ENCODE peak calls at places on chromosomes 4 and X, in six cellular contexts. One of them, this sample, is unnamed.

GRCh38 chrX:29478336-29479069 is 736.9 kb upstream of the MAGEB2 start:
- DNase-seq in Peyer's patch: no peak
- DNase-seq in IMR-90: peak; percentile 26
- DNase-seq in body of pancreas: peak; percentile 19
- DNase-seq in esophagus squamous epithelium: no peak
- DNase-seq in GM12891: no peak
- DNase-seq in this sample: no peak

GRCh38 chrX:41108684-41109205 is 23.5 kb downstream of the USP9X start:
- DNase-seq in Peyer's patch: no peak
- DNase-seq in IMR-90: no peak
- DNase-seq in body of pancreas: no peak
- DNase-seq in esophagus squamous epithelium: no peak
- DNase-seq in GM12891: no peak
- DNase-seq in this sample: no peak

GRCh38 chr4:15336410-15337184 is 91.2 kb upstream of the C1QTNF7 start:
- DNase-seq in Peyer's patch: peak; percentile 50
- DNase-seq in IMR-90: peak; percentile 92
- DNase-seq in body of pancreas: no peak
- DNase-seq in esophagus squamous epithelium: no peak
- DNase-seq in GM12891: no peak
- DNase-seq in this sample: no peak

GRCh38 chrX:104482757-104483156 is 83.2 kb upstream of the IL1RAPL2 start:
- DNase-seq in Peyer's patch: no peak
- DNase-seq in IMR-90: no peak
- DNase-seq in body of pancreas: no peak
- DNase-seq in esophagus squamous epithelium: no peak
- DNase-seq in GM12891: no peak
- DNase-seq in this sample: no peak

GRCh38 chr4:20418865-20419451 is 167.3 kb downstream of the SLIT2 start:
- DNase-seq in Peyer's patch: no peak
- DNase-seq in IMR-90: peak; percentile 79
- DNase-seq in body of pancreas: no peak
- DNase-seq in esophagus squamous epithelium: no peak
- DNase-seq in GM12891: no peak
- DNase-seq in this sample: peak; percentile 7

GRCh38 chrX:33721927-33722326 is 410.2 kb downstream of the FAM47A start:
- DNase-seq in Peyer's patch: no peak
- DNase-seq in IMR-90: no peak
- DNase-seq in body of pancreas: no peak
- DNase-seq in esophagus squamous epithelium: no peak
- DNase-seq in GM12891: no peak
- DNase-seq in this sample: no peak

GRCh38 chr4:94548571-94548970 is 96.8 kb downstream of the PDLIM5 start:
- DNase-seq in Peyer's patch: no peak
- DNase-seq in IMR-90: peak; percentile 82
- DNase-seq in body of pancreas: no peak
- DNase-seq in esophagus squamous epithelium: no peak
- DNase-seq in GM12891: no peak
- DNase-seq in this sample: no peak

GRCh38 chr4:36024901-36025610 is 219.3 kb downstream of the ARAP2 start:
- DNase-seq in Peyer's patch: no peak
- DNase-seq in IMR-90: no peak
- DNase-seq in body of pancreas: no peak
- DNase-seq in esophagus squamous epithelium: no peak
- DNase-seq in GM12891: no peak
- DNase-seq in this sample: no peak

GRCh38 chr4:6316461-6317003 is 46.9 kb downstream of the WFS1 start:
- DNase-seq in Peyer's patch: no peak
- DNase-seq in IMR-90: no peak
- DNase-seq in body of pancreas: no peak
- DNase-seq in esophagus squamous epithelium: no peak
- DNase-seq in GM12891: no peak
- DNase-seq in this sample: no peak

GRCh38 chr4:175412744-175413143 is 399.3 kb downstream of the GPM6A start:
- DNase-seq in Peyer's patch: no peak
- DNase-seq in IMR-90: peak; percentile 63
- DNase-seq in body of pancreas: no peak
- DNase-seq in esophagus squamous epithelium: no peak
- DNase-seq in GM12891: no peak
- DNase-seq in this sample: no peak

GRCh38 chr4:139011220-139011950 is 4.2 kb upstream of the NOCT start:
- DNase-seq in Peyer's patch: peak; percentile 90
- DNase-seq in IMR-90: no peak
- DNase-seq in body of pancreas: no peak
- DNase-seq in esophagus squamous epithelium: no peak
- DNase-seq in GM12891: no peak
- DNase-seq in this sample: no peak

GRCh38 chrX:30938295-30938694 is 49.2 kb upstream of the TAB3 start:
- DNase-seq in Peyer's patch: no peak
- DNase-seq in IMR-90: no peak
- DNase-seq in body of pancreas: no peak
- DNase-seq in esophagus squamous epithelium: no peak
- DNase-seq in GM12891: no peak
- DNase-seq in this sample: no peak

GRCh38 chr4:119559044-119559647 is 69.5 kb downstream of the PDE5A start:
- DNase-seq in Peyer's patch: no peak
- DNase-seq in IMR-90: peak; percentile 57
- DNase-seq in body of pancreas: no peak
- DNase-seq in esophagus squamous epithelium: no peak
- DNase-seq in GM12891: no peak
- DNase-seq in this sample: no peak

GRCh38 chr4:57110635-57111546 is 706 bp upstream of the IGFBP7 start:
- DNase-seq in Peyer's patch: peak; percentile 50
- DNase-seq in IMR-90: peak; percentile 68
- DNase-seq in body of pancreas: peak; percentile 20
- DNase-seq in esophagus squamous epithelium: no peak
- DNase-seq in GM12891: peak; percentile 19
- DNase-seq in this sample: peak; percentile 29

GRCh38 chr4:94447754-94448411 is 3.9 kb upstream of the PDLIM5 start:
- DNase-seq in Peyer's patch: no peak
- DNase-seq in IMR-90: no peak
- DNase-seq in body of pancreas: no peak
- DNase-seq in esophagus squamous epithelium: no peak
- DNase-seq in GM12891: no peak
- DNase-seq in this sample: no peak

GRCh38 chr4:122045533-122045932 is 93.7 kb upstream of the TRPC3 start:
- DNase-seq in Peyer's patch: no peak
- DNase-seq in IMR-90: peak; percentile 96
- DNase-seq in body of pancreas: peak; percentile 24
- DNase-seq in esophagus squamous epithelium: no peak
- DNase-seq in GM12891: no peak
- DNase-seq in this sample: no peak

GRCh38 chr4:81845761-81846160 is 374.1 kb upstream of the RASGEF1B start:
- DNase-seq in Peyer's patch: no peak
- DNase-seq in IMR-90: no peak
- DNase-seq in body of pancreas: no peak
- DNase-seq in esophagus squamous epithelium: no peak
- DNase-seq in GM12891: no peak
- DNase-seq in this sample: no peak

DNA sequence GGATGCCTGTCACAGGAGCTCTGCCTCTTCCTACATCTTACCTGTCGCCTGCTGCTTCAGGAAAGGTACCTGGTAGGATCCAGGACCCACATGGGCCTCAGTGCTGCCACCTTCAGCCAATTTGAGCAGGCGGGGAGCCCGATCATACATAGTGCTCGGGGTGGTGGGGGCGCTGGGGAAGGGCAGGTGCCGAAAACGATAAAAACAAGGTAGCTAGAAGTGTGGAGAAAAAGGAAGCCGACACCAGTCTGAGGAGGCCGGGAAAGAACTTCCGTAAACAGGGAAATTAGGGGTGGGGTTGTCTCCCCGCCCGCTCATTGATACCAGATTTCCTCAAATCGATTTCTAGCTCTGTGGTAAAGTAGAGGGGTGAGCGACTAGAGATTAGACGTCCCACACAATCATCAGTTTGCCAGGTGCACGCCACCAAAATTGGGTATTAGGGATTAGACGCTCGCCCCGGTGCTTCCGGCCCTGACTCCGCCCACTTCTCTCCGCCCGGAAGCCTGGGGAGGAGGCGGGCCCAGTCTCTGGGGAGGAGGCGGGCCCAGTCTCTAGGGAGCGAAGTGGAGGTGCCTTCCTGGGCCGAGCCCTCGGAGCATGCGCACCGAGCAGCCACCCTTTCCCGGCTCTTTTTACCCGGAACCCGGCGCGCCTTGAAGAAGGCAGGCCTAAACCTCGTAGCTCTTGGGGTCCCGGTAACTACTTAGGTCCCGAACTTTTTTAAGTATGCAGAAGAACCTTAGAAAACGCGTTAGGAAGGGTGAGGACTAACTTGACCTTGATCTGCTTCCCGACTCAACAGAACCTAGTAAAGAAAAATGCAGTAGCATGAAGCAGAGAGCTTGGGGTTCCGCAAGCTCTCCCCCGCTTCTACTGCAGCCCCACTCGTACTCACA is at the start of gene STPG2:
- DNase-seq in Peyer's patch: peak; percentile 98
- DNase-seq in IMR-90: peak; percentile 81
- DNase-seq in body of pancreas: peak; percentile 96
- DNase-seq in esophagus squamous epithelium: peak; percentile 47
- DNase-seq in GM12891: peak; percentile 60
- DNase-seq in this sample: peak; percentile 88
- TF ChIP-seq POLR2A in Peyer's patch: peak; percentile 49
- TF ChIP-seq POLR2A in IMR-90: peak; percentile 29
- TF ChIP-seq POLR2A in body of pancreas: peak; percentile 83
- TF ChIP-seq POLR2A in esophagus squamous epithelium: peak; percentile 69
- TF ChIP-seq POLR2A in GM12891: peak; percentile 83
- TF ChIP-seq POLR2A in this sample: peak; percentile 41

GRCh38 chrX:39724544-39724943 is 373.2 kb downstream of the BCOR start:
- DNase-seq in Peyer's patch: no peak
- DNase-seq in IMR-90: no peak
- DNase-seq in body of pancreas: no peak
- DNase-seq in esophagus squamous epithelium: no peak
- DNase-seq in GM12891: no peak
- DNase-seq in this sample: no peak

GRCh38 chrX:39726810-39727209 is 370.9 kb downstream of the BCOR start:
- DNase-seq in Peyer's patch: no peak
- DNase-seq in IMR-90: peak; percentile 58
- DNase-seq in body of pancreas: no peak
- DNase-seq in esophagus squamous epithelium: no peak
- DNase-seq in GM12891: no peak
- DNase-seq in this sample: no peak

GRCh38 chrX:39725114-39725513 is 372.6 kb downstream of the BCOR start:
- DNase-seq in Peyer's patch: no peak
- DNase-seq in IMR-90: no peak
- DNase-seq in body of pancreas: no peak
- DNase-seq in esophagus squamous epithelium: no peak
- DNase-seq in GM12891: no peak
- DNase-seq in this sample: no peak

GRCh38 chrX:39728025-39728424 is 369.7 kb downstream of the BCOR start:
- DNase-seq in Peyer's patch: no peak
- DNase-seq in IMR-90: peak; percentile 10
- DNase-seq in body of pancreas: no peak
- DNase-seq in esophagus squamous epithelium: no peak
- DNase-seq in GM12891: no peak
- DNase-seq in this sample: no peak

GRCh38 chrX:39725928-39726619 is 371.7 kb downstream of the BCOR start:
- DNase-seq in Peyer's patch: no peak
- DNase-seq in IMR-90: peak; percentile 80
- DNase-seq in body of pancreas: no peak
- DNase-seq in esophagus squamous epithelium: no peak
- DNase-seq in GM12891: no peak
- DNase-seq in this sample: no peak
- TF ChIP-seq POLR2A in Peyer's patch: no peak
- TF ChIP-seq POLR2A in IMR-90: no peak
- TF ChIP-seq POLR2A in body of pancreas: no peak
- TF ChIP-seq POLR2A in esophagus squamous epithelium: no peak
- TF ChIP-seq POLR2A in GM12891: no peak
- TF ChIP-seq POLR2A in this sample: no peak

GRCh38 chr4:3189459-3189858 is 59.5 kb upstream of the MSANTD1 start:
- DNase-seq in Peyer's patch: no peak
- DNase-seq in IMR-90: no peak
- DNase-seq in body of pancreas: no peak
- DNase-seq in esophagus squamous epithelium: no peak
- DNase-seq in GM12891: no peak
- DNase-seq in this sample: no peak

GRCh38 chr4:3192188-3192587 is 56.8 kb upstream of the MSANTD1 start:
- DNase-seq in Peyer's patch: no peak
- DNase-seq in IMR-90: no peak
- DNase-seq in body of pancreas: no peak
- DNase-seq in esophagus squamous epithelium: no peak
- DNase-seq in GM12891: no peak
- DNase-seq in this sample: no peak

GRCh38 chr4:3192827-3193226 is 56.1 kb upstream of the MSANTD1 start:
- DNase-seq in Peyer's patch: no peak
- DNase-seq in IMR-90: no peak
- DNase-seq in body of pancreas: no peak
- DNase-seq in esophagus squamous epithelium: no peak
- DNase-seq in GM12891: no peak
- DNase-seq in this sample: no peak

GRCh38 chr4:3188118-3188517 is 60.8 kb upstream of the MSANTD1 start:
- DNase-seq in Peyer's patch: no peak
- DNase-seq in IMR-90: no peak
- DNase-seq in body of pancreas: no peak
- DNase-seq in esophagus squamous epithelium: no peak
- DNase-seq in GM12891: no peak
- DNase-seq in this sample: peak; percentile 20

DNA sequence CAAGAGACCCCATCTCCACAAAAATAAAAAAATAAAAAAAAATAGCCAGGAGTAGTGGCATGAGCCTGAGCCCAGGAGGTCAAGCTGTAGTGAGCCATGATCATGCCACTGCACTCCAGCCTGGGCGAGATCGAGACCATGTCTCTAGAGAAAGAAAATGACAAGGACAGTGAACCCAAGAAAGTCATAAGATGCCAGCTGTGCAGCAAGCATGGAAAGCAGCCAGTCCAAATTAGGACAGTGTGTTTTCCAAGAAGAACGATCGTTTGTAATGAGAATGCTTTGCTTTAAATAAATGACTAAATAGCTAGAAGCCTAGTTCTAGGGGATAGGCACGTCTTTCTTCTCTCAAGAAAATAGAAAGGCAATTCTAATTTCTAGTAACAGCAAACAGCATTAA is 58.4 kb upstream of the MSANTD1 start:
- DNase-seq in Peyer's patch: no peak
- DNase-seq in IMR-90: no peak
- DNase-seq in body of pancreas: no peak
- DNase-seq in esophagus squamous epithelium: no peak
- DNase-seq in GM12891: no peak
- DNase-seq in this sample: no peak
- TF ChIP-seq POLR2A in Peyer's patch: no peak
- TF ChIP-seq POLR2A in IMR-90: no peak
- TF ChIP-seq POLR2A in body of pancreas: no peak
- TF ChIP-seq POLR2A in esophagus squamous epithelium: no peak
- TF ChIP-seq POLR2A in GM12891: no peak
- TF ChIP-seq POLR2A in this sample: no peak

DNA sequence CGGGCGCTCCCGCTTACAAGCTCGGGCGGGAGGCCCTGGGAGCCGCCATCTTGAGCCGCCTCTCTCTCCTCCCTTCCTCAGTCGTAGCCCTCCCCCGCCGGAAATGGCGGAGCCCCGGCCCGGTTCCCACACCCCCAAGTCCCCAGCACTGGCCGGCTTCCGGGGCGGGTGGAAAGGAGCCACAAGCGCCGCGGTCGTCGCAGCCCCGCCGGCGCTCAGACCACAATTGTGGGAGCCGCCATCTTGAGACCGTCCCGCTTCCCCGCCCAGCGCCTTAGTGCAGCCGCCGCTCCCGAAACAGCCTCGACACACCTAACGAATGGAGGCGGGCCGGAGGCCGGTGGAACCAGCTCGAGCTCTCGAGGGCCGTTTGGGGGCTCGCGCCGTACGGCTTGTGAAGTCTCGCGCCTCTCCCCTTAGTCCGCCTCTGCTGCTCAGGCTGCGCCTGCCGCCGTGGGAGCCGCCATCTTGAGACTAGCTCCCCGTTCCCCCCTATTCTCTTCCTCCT is 440 bp downstream of the HCFC1 start:
- DNase-seq in Peyer's patch: peak; percentile 96
- DNase-seq in IMR-90: peak; percentile 84
- DNase-seq in body of pancreas: peak; percentile 92
- DNase-seq in esophagus squamous epithelium: peak; percentile 50
- DNase-seq in GM12891: peak; percentile 79
- DNase-seq in this sample: peak; percentile 78
- TF ChIP-seq POLR2A in Peyer's patch: peak; percentile 27
- TF ChIP-seq POLR2A in IMR-90: peak; percentile 82
- TF ChIP-seq POLR2A in body of pancreas: peak; percentile 75
- TF ChIP-seq POLR2A in esophagus squamous epithelium: peak; percentile 65
- TF ChIP-seq POLR2A in GM12891: no peak
- TF ChIP-seq POLR2A in this sample: peak; percentile 71